ENCODE peak calls at places on chromosome 17, in five cellular contexts. T is CD8-positive, alpha-beta memory T cell; U is mesenchymal stem cell; X is ovary; J is lung. Y is an unnamed sample.

GRCh38 chr17:1997587-1998425 is 27.3 kb downstream of the RTN4RL1 start:
- DNase-seq in T (no peak), U (no peak), X (peak; percentile 52), J (peak; percentile 45), Y (no peak)

GRCh38 chr17:67544364-67544763 is 167.3 kb downstream of the PITPNC1 start:
- DNase-seq in T (no peak), U (no peak), X (no peak), J (no peak), Y (no peak)

GRCh38 chr17:30278032-30278431 is 13.7 kb downstream of the BLMH start:
- DNase-seq in T (no peak), U (peak; percentile 54), X (no peak), J (no peak), Y (no peak)

GRCh38 chr17:36878216-36878615 is 59.1 kb upstream of the LHX1 start:
- DNase-seq in T (no peak), U (no peak), X (no peak), J (no peak), Y (no peak)

GRCh38 chr17:16527298-16527697 is 35.3 kb upstream of the LRRC75A start:
- DNase-seq in T (no peak), U (no peak), X (no peak), J (no peak), Y (no peak)

GRCh38 chr17:37392024-37392590 is 14.5 kb downstream of the ACACA start:
- DNase-seq in T (no peak), U (peak; percentile 86), X (no peak), J (no peak), Y (no peak)

GRCh38 chr17:59810894-59811153 is 81.9 kb downstream of the TUBD1 start:
- DNase-seq in T (no peak), U (no peak), X (no peak), J (no peak), Y (no peak)

GRCh38 chr17:32769846-32770245 is 107.1 kb downstream of the MYO1D start:
- DNase-seq in T (no peak), U (no peak), X (no peak), J (no peak), Y (no peak)

GRCh38 chr17:353213-353837 is 718 bp upstream of the RPH3AL start:
- DNase-seq in T (no peak), U (no peak), X (no peak), J (no peak), Y (no peak)

GRCh38 chr17:78687125-78687524 is 94.9 kb downstream of the CYTH1 start:
- DNase-seq in T (no peak), U (no peak), X (no peak), J (no peak), Y (no peak)

GRCh38 chr17:61251939-61252865 is 147.4 kb upstream of the TBX2 start:
- DNase-seq in T (no peak), U (peak; percentile 100), X (peak; percentile 87), J (peak; percentile 92), Y (no peak)

GRCh38 chr17:40460585-40460975 is 17.3 kb downstream of the IGFBP4 start:
- DNase-seq in T (no peak), U (no peak), X (no peak), J (no peak), Y (no peak)

GRCh38 chr17:8789743-8790142 is 9.4 kb downstream of the MFSD6L start:
- DNase-seq in T (no peak), U (no peak), X (no peak), J (no peak), Y (no peak)

GRCh38 chr17:61118871-61119270 is 280.8 kb upstream of the TBX2 start:
- DNase-seq in T (no peak), U (no peak), X (no peak), J (no peak), Y (no peak)

GRCh38 chr17:66165537-66166123 is 26.3 kb downstream of the CEP112 start:
- DNase-seq in T (no peak), U (peak; percentile 72), X (no peak), J (no peak), Y (no peak)

GRCh38 chr17:81031571-81032550 is 3.1 kb upstream of the BAIAP2 start:
- DNase-seq in T (no peak), U (no peak), X (peak; percentile 24), J (peak; percentile 60), Y (no peak)

GRCh38 chr17:56819431-56820145 is 14.1 kb downstream of the C17orf67 start:
- DNase-seq in T (peak; percentile 46), U (peak; percentile 77), X (peak; percentile 50), J (peak; percentile 78), Y (peak; percentile 72)

GRCh38 chr17:73029021-73029420 is 63.5 kb downstream of the SLC39A11 start:
- DNase-seq in T (no peak), U (no peak), X (no peak), J (no peak), Y (no peak)

GRCh38 chr17:22300731-22301352 is 608.5 kb downstream of the KCNJ18 start:
- DNase-seq in T (no peak), U (no peak), X (no peak), J (no peak), Y (no peak)

GRCh38 chr17:80507965-80508364 is 31.6 kb upstream of the NPTX1 start:
- DNase-seq in T (no peak), U (no peak), X (no peak), J (no peak), Y (no peak)

GRCh38 chr17:64984776-64985521 is 65.7 kb upstream of the LRRC37A3 start:
- DNase-seq in T (peak; percentile 32), U (peak; percentile 79), X (no peak), J (no peak), Y (peak; percentile 77)

GRCh38 chr17:8119575-8120519 is 1.5 kb upstream of the ALOXE3 start:
- DNase-seq in T (peak; percentile 58), U (peak; percentile 97), X (peak; percentile 83), J (peak; percentile 81), Y (peak; percentile 93)

GRCh38 chr17:12928736-12929135 is 89.1 kb downstream of the ELAC2 start:
- DNase-seq in T (no peak), U (no peak), X (no peak), J (no peak), Y (no peak)

GRCh38 chr17:298791-299450 is 53.7 kb downstream of the RPH3AL start:
- DNase-seq in T (no peak), U (no peak), X (peak; percentile 81), J (no peak), Y (no peak)

GRCh38 chr17:11499881-11500280 is 98.4 kb upstream of the DNAH9 start:
- DNase-seq in T (no peak), U (no peak), X (no peak), J (no peak), Y (no peak)

GRCh38 chr17:11492511-11492910 is 105.8 kb upstream of the DNAH9 start:
- DNase-seq in T (no peak), U (no peak), X (no peak), J (no peak), Y (no peak)

GRCh38 chr17:11490171-11490760 is 108.0 kb upstream of the DNAH9 start:
- DNase-seq in T (no peak), U (no peak), X (no peak), J (no peak), Y (no peak)

GRCh38 chr17:11493947-11494346 is 104.3 kb upstream of the DNAH9 start:
- DNase-seq in T (no peak), U (no peak), X (no peak), J (no peak), Y (no peak)

DNA sequence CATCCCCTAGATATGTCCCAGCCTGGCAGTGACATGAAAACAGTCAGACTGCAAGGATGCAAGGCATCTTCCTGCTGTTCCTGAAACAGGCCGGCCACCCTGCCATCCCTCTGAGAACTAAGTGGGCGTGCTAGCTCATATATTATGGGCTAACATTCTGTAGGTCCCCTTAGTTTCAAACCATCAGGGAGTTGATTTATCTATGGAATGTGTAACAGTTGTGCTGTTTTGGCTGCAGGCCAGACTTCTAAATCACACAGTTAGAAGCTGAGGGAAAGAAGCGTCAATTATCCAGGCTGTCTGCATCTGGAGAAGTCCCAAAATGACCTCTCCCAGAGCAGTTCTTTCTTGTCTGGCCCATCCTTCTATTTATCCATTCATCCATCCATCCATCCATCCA is 102.7 kb upstream of the DNAH9 start:
- DNase-seq in T (no peak), U (no peak), X (no peak), J (no peak), Y (no peak)
- H3K4me3 ChIP-seq in T (no peak overlapping the region), U (no peak overlapping the region), X (no peak overlapping the region), J (no peak overlapping the region), Y (no peak overlapping the region)

GRCh38 chr17:47868134-47868533 is 17.2 kb upstream of the SP6 start:
- DNase-seq in T (no peak), U (no peak), X (no peak), J (no peak), Y (no peak)

GRCh38 chr17:47866941-47867340 is 16.0 kb upstream of the SP6 start:
- DNase-seq in T (no peak), U (no peak), X (no peak), J (no peak), Y (no peak)

GRCh38 chr17:47869114-47869513 is 18.2 kb upstream of the SP6 start:
- DNase-seq in T (no peak), U (no peak), X (no peak), J (no peak), Y (no peak)

GRCh38 chr17:47862621-47863440 is 11.9 kb upstream of the SP6 start:
- DNase-seq in T (no peak), U (peak; percentile 68), X (no peak), J (no peak), Y (no peak)

GRCh38 chr17:47864791-47865216 is 13.8 kb upstream of the SP6 start:
- DNase-seq in T (no peak), U (no peak), X (no peak), J (no peak), Y (no peak)
- H3K27ac ChIP-seq in T (no peak overlapping the region), U (no peak overlapping the region), X (no peak overlapping the region), J (no peak overlapping the region), Y (no peak overlapping the region)

GRCh38 chr17:18084256-18084655 is 3.5 kb upstream of the DRG2 start:
- DNase-seq in T (no peak), U (no peak), X (no peak), J (no peak), Y (no peak)

GRCh38 chr17:18093616-18094408 is 6.1 kb downstream of the DRG2 start:
- DNase-seq in T (no peak), U (peak; percentile 91), X (no peak), J (no peak), Y (peak; percentile 13)

GRCh38 chr17:18089613-18090012 is 1.9 kb downstream of the DRG2 start:
- DNase-seq in T (no peak), U (peak; percentile 27), X (no peak), J (no peak), Y (no peak)

GRCh38 chr17:18087610-18088491 is at the start of gene DRG2:
- DNase-seq in T (peak; percentile 77), U (peak; percentile 92), X (peak; percentile 90), J (peak; percentile 89), Y (peak; percentile 77)
- H3K4me3 ChIP-seq in T (peak within 1 kb of the TSS; percentile 96), U (peak within 1 kb of the TSS; percentile 89), X (peak within 1 kb of the TSS; percentile 55), J (peak within 1 kb of the TSS; percentile 68), Y (peak within 1 kb of the TSS; percentile 87)

DNA sequence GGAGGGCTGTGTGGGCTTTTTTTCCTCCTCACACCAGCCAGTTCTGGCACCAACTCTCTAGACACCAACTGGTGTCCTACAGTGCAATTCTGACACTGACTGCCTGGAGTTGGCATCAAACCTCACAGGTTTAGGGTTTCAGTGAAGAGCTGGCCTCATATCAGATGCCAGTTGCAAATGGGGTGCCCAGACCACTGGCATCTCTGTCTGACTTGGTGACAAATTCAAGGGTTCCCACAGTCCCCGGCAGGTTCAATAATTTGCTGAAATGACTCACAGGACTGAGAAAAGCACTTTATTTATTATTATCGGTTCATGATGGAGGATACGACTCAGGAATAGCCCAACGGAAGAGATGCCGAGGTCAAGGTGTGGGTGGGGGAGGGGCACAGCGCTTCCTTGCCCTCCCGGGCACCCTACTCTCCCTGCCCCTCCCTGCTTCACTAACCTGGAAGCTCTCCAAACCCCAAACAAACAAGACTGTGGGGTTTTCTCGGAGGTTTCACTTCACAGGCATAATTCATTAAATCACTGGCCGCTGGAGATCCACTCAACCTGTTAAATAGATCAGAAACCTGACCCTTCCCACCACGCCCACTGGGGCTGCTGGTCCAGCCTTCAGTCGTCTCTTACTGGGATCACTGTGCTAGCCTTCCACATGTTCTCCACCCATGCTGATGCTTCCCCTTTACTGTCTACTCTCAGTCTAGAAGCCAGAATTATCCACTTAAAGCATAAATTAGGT is 1.7 kb upstream of the NLRP1 start:
- DNase-seq in T (no peak), U (peak; percentile 14), X (no peak), J (no peak), Y (peak; percentile 29)
- H3K27ac ChIP-seq in T (peak overlapping the region; percentile 27), U (no peak overlapping the region), X (no peak overlapping the region), J (no peak overlapping the region), Y (peak overlapping the region; percentile 86)

Y was measured in CD4-positive, CD25-positive, alpha-beta regulatory T cell.